ENCODE peak calls at places on chromosome 18, in nine cellular contexts. E is body of pancreas, I is AG10803, C is stomach, A is choroid plexus epithelial cell, R is breast epithelium, P is esophagus squamous epithelium, T is spleen, V is heart left ventricle. S is an unnamed sample.
A peak's percentile ranks its signal among the peaks of the same experiment; 100 is the strongest.

GRCh38 chr18:3998698-3999333 is 456.3 kb downstream of the DLGAP1 start:
- DNase-seq in E (peak; percentile 14), I (peak; percentile 62), C (no peak), A (peak; percentile 71), R (no peak), P (no peak), T (no peak), V (no peak), S (peak; percentile 44)

GRCh38 chr18:57027190-57027708 is 119.6 kb upstream of the BOD1L2 start:
- DNase-seq in E (no peak), I (no peak), C (no peak), A (no peak), R (no peak), P (no peak), T (no peak), V (no peak), S (no peak)

GRCh38 chr18:8611916-8612576 is 2.8 kb downstream of the RAB12 start:
- DNase-seq in E (no peak), I (no peak), C (no peak), A (no peak), R (no peak), P (no peak), T (no peak), V (no peak), S (peak; percentile 53)

GRCh38 chr18:12921178-12921577 is 26.6 kb upstream of the SEH1L start:
- DNase-seq in E (no peak), I (no peak), C (no peak), A (no peak), R (no peak), P (no peak), T (no peak), V (no peak), S (no peak)

GRCh38 chr18:40259073-40259472 is 1696.0 kb upstream of the PIK3C3 start:
- DNase-seq in E (no peak), I (no peak), C (no peak), A (no peak), R (no peak), P (no peak), T (no peak), V (no peak), S (no peak)

GRCh38 chr18:44816028-44816427 is 135.3 kb downstream of the SETBP1 start:
- DNase-seq in E (no peak), I (no peak), C (no peak), A (no peak), R (no peak), P (no peak), T (no peak), V (no peak), S (no peak)

GRCh38 chr18:4017479-4017878 is 437.6 kb downstream of the DLGAP1 start:
- DNase-seq in E (no peak), I (no peak), C (no peak), A (peak; percentile 1), R (no peak), P (no peak), T (no peak), V (no peak), S (peak; percentile 46)

GRCh38 chr18:45111507-45111858 is 430.8 kb downstream of the SETBP1 start:
- DNase-seq in E (no peak), I (no peak), C (no peak), A (no peak), R (no peak), P (no peak), T (no peak), V (no peak), S (no peak)

GRCh38 chr18:31268985-31269406 is 49.0 kb upstream of the DSG1 start:
- DNase-seq in E (no peak), I (no peak), C (no peak), A (peak; percentile 44), R (no peak), P (no peak), T (no peak), V (no peak), S (peak; percentile 77)

GRCh38 chr18:47248610-47249343 is 2.7 kb downstream of the SKOR2 start:
- DNase-seq in E (no peak), I (no peak), C (no peak), A (no peak), R (no peak), P (no peak), T (no peak), V (peak; percentile 53), S (no peak)

GRCh38 chr18:45565280-45565970 is 49.9 kb upstream of the SLC14A2 start:
- DNase-seq in E (no peak), I (peak; percentile 39), C (no peak), A (no peak), R (no peak), P (no peak), T (no peak), V (no peak), S (peak; percentile 91)

GRCh38 chr18:62812242-62812641 is 96.9 kb downstream of the PHLPP1 start:
- DNase-seq in E (no peak), I (no peak), C (no peak), A (peak; percentile 76), R (no peak), P (no peak), T (no peak), V (no peak), S (peak; percentile 61)

GRCh38 chr18:13026583-13027270 is 35.6 kb downstream of the CEP192 start:
- DNase-seq in E (no peak), I (peak; percentile 16), C (no peak), A (peak; percentile 74), R (no peak), P (no peak), T (no peak), V (no peak), S (no peak)

GRCh38 chr18:74499633-74500032 is 3.5 kb downstream of the CNDP2 start:
- DNase-seq in E (peak; percentile 72), I (peak; percentile 33), C (peak; percentile 71), A (peak; percentile 31), R (peak; percentile 84), P (peak; percentile 27), T (peak; percentile 89), V (no peak), S (peak; percentile 72)

GRCh38 chr18:47528343-47528742 is 276.9 kb upstream of the SKOR2 start:
- DNase-seq in E (no peak), I (no peak), C (no peak), A (no peak), R (no peak), P (no peak), T (no peak), V (no peak), S (no peak)

GRCh38 chr18:22637787-22638186 is 220.1 kb upstream of the CTAGE1 start:
- DNase-seq in E (no peak), I (peak; percentile 55), C (no peak), A (peak; percentile 96), R (no peak), P (no peak), T (no peak), V (no peak), S (peak; percentile 72)

GRCh38 chr18:48949051-48949605 is 1.6 kb downstream of the SMAD7 start:
- DNase-seq in E (peak; percentile 47), I (no peak), C (peak; percentile 69), A (no peak), R (no peak), P (no peak), T (peak; percentile 80), V (peak; percentile 76), S (no peak)

GRCh38 chr18:74990563-74991081 is 218.3 kb downstream of the PTGR3 start:
- DNase-seq in E (no peak), I (no peak), C (no peak), A (peak; percentile 66), R (no peak), P (no peak), T (no peak), V (no peak), S (no peak)

GRCh38 chr18:62939433-62939832 is 224.1 kb downstream of the PHLPP1 start:
- DNase-seq in E (no peak), I (no peak), C (no peak), A (no peak), R (no peak), P (no peak), T (no peak), V (no peak), S (no peak)

GRCh38 chr18:41268271-41268670 is 686.8 kb upstream of the PIK3C3 start:
- DNase-seq in E (no peak), I (no peak), C (no peak), A (no peak), R (no peak), P (no peak), T (no peak), V (no peak), S (peak; percentile 85)

GRCh38 chr18:2589345-2590060 is 18.1 kb downstream of the NDC80 start:
- DNase-seq in E (no peak), I (peak; percentile 21), C (no peak), A (peak; percentile 25), R (no peak), P (no peak), T (no peak), V (no peak), S (peak; percentile 82)
- H3K4me3 ChIP-seq in E (no peak overlapping the region), I (no peak overlapping the region), C (no peak overlapping the region), A (no peak overlapping the region), R (no peak overlapping the region), P (no peak overlapping the region), T (no peak overlapping the region), V (no peak overlapping the region), S (no peak overlapping the region)

DNA sequence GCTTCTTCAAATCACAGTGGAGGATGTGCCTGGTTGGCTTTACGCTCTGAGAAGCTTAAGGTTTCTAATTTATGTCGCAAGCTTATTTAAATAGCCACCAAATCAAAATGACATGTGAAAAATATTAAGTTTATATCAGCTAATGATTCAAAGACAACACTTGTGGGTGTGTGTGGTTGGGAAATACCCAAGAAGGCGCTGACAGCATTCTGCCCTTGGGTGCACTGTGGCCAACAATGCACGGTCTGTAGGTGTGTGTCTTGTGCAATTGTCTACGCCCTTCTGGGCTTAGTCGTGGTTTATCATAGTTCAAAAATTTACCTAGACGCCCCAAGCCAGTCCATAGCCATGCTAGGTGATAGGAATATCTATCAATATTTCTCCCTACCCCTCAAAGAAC is 60.9 kb downstream of the KCTD1 start:
- DNase-seq in E (no peak), I (peak; percentile 13), C (peak; percentile 49), A (peak; percentile 53), R (no peak), P (no peak), T (no peak), V (no peak), S (peak; percentile 98)
- TF ChIP-seq CTCF in E (no peak), I (no peak), C (no peak), A (no peak), R (no peak), P (no peak), T (no peak), V (no peak), S (no peak)

DNA sequence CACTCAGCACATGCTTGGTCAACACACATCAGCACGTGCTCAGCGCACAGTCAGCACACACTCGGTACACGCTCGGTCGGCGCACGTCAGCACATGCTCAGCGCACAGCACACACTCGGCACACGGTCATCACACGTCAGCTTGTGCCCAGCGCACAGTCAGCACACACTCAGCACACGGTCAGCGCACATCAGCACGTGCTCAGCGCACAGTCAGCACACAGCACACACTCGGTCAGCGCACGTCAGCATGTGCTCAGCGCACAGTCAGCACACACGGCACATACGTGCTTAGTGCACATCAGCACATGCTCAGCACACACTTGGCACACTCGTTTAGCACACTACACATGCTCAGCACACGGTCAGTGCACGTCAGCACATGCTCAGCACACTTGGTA is 49.7 kb upstream of the NFATC1 start:
- DNase-seq in E (no peak), I (no peak), C (no peak), A (no peak), R (no peak), P (no peak), T (no peak), V (no peak), S (no peak)
- H3K4me3 ChIP-seq in E (no peak overlapping the region), I (no peak overlapping the region), C (no peak overlapping the region), A (no peak overlapping the region), R (no peak overlapping the region), P (no peak overlapping the region), T (no peak overlapping the region), V (no peak overlapping the region), S (no peak overlapping the region)

GRCh38 chr18:29879763-29880162 is 1162.8 kb downstream of the DSC3 start:
- DNase-seq in E (no peak), I (no peak), C (no peak), A (no peak), R (no peak), P (no peak), T (no peak), V (no peak), S (no peak)
- TF ChIP-seq CTCF in E (no peak), I (no peak), C (no peak), A (no peak), R (no peak), P (no peak), T (no peak), V (no peak), S (no peak)